ENCODE peak calls at places on chromosome 1, in seven cellular contexts. C is T-cell, T is ELR, K is astrocyte of the spinal cord, Y is LHCN-M2, A is globus pallidus, V is putamen. F is an unnamed sample.

GRCh38 chr1:11067716-11068495 is 8.1 kb upstream of the SRM start:
- DNase-seq in C (no peak), T (no peak), K (no peak), Y (no peak), A (no peak), V (no peak), F (no peak)

GRCh38 chr1:156860113-156860638 is 489 bp upstream of the NTRK1 start:
- DNase-seq in C (peak; percentile 29), T (peak; percentile 69), K (peak; percentile 44), Y (peak; percentile 19), A (peak; percentile 42), V (peak; percentile 18), F (peak; percentile 27)

GRCh38 chr1:36482724-36483388 is at the start of gene CSF3R:
- DNase-seq in C (no peak), T (no peak), K (no peak), Y (no peak), A (no peak), V (no peak), F (no peak)

GRCh38 chr1:3590145-3590768 is 21.1 kb downstream of the MEGF6 start:
- DNase-seq in C (no peak), T (no peak), K (no peak), Y (no peak), A (no peak), V (no peak), F (no peak)

GRCh38 chr1:232627645-232628334 is 2.1 kb downstream of the SIPA1L2 start:
- DNase-seq in C (peak; percentile 10), T (peak; percentile 46), K (peak; percentile 40), Y (no peak), A (peak; percentile 66), V (peak; percentile 51), F (peak; percentile 18)

GRCh38 chr1:172343246-172344099 is 77.0 kb upstream of the C1orf105 start:
- DNase-seq in C (no peak), T (peak; percentile 91), K (peak; percentile 93), Y (peak; percentile 91), A (no peak), V (no peak), F (peak; percentile 75)

GRCh38 chr1:47725732-47726495 is 271.3 kb downstream of the TRABD2B start:
- DNase-seq in C (peak; percentile 50), T (peak; percentile 77), K (peak; percentile 70), Y (peak; percentile 43), A (peak; percentile 66), V (peak; percentile 58), F (peak; percentile 87)

GRCh38 chr1:91166106-91166712 is 144.4 kb upstream of the ZNF644 start:
- DNase-seq in C (peak; percentile 5), T (peak; percentile 75), K (peak; percentile 65), Y (peak; percentile 54), A (peak; percentile 59), V (peak; percentile 42), F (peak; percentile 64)

GRCh38 chr1:221310180-221310579 is 430.9 kb downstream of the HLX start:
- DNase-seq in C (no peak), T (no peak), K (no peak), Y (no peak), A (no peak), V (no peak), F (no peak)

GRCh38 chr1:42429623-42430022 is 26.2 kb downstream of the ZMYND12 start:
- DNase-seq in C (no peak), T (peak; percentile 6), K (no peak), Y (no peak), A (no peak), V (no peak), F (no peak)

GRCh38 chr1:12031039-12031980 is 12.0 kb downstream of the MIIP start:
- DNase-seq in C (peak; percentile 17), T (peak; percentile 62), K (no peak), Y (no peak), A (no peak), V (no peak), F (peak; percentile 57)

GRCh38 chr1:248779350-248779749 is 23.8 kb upstream of the LYPD8 start:
- DNase-seq in C (no peak), T (no peak), K (no peak), Y (no peak), A (no peak), V (no peak), F (no peak)

GRCh38 chr1:65948609-65949229 is 156.0 kb downstream of the PDE4B start:
- DNase-seq in C (no peak), T (peak; percentile 75), K (peak; percentile 49), Y (peak; percentile 95), A (peak; percentile 68), V (no peak), F (peak; percentile 7)

GRCh38 chr1:238777551-238777950 is 608.8 kb upstream of the CHRM3 start:
- DNase-seq in C (no peak), T (peak; percentile 28), K (peak; percentile 31), Y (peak; percentile 30), A (no peak), V (no peak), F (no peak)

GRCh38 chr1:197302775-197303174 is 34.7 kb downstream of the CRB1 start:
- DNase-seq in C (no peak), T (peak; percentile 58), K (peak; percentile 67), Y (peak; percentile 70), A (no peak), V (no peak), F (no peak)

GRCh38 chr1:161099090-161099802 is 1.1 kb downstream of the KLHDC9 start:
- DNase-seq in C (no peak), T (no peak), K (no peak), Y (no peak), A (no peak), V (no peak), F (no peak)

F was measured in SJCRH30.